ENCODE peak calls at places on chromosome 13, in five cellular contexts. A is uterus, R is tibial nerve, Z is transverse colon, S is psoas muscle. O is an unnamed sample.

GRCh38 chr13:42075517-42075916 is 27.1 kb downstream of the DGKH start:
- DNase-seq in R (no peak), S (no peak), Z (no peak), A (no peak), O (no peak)

GRCh38 chr13:83086948-83087347 is 795.3 kb downstream of the SLITRK1 start:
- DNase-seq in R (no peak), Z (no peak), S (no peak), A (no peak), O (no peak)

GRCh38 chr13:50989476-50989875 is 79.9 kb downstream of the RNASEH2B start:
- DNase-seq in A (peak; percentile 65), R (peak; percentile 37), Z (no peak), S (peak; percentile 54), O (no peak)

GRCh38 chr13:76677047-76677446 is 209.2 kb downstream of the KCTD12 start:
- DNase-seq in R (peak; percentile 37), A (peak; percentile 42), Z (no peak), S (peak; percentile 64), O (peak; percentile 20)

GRCh38 chr13:99614465-99614885 is 113.2 kb downstream of the TM9SF2 start:
- DNase-seq in S (no peak), Z (peak; percentile 25), A (no peak), R (no peak), O (no peak)

GRCh38 chr13:30776661-30777060 is 41.3 kb downstream of the ALOX5AP start:
- DNase-seq in R (no peak), A (no peak), S (no peak), Z (no peak), O (no peak)

GRCh38 chr13:105240356-105240755 is 1295.1 kb downstream of the EFNB2 start:
- DNase-seq in A (no peak), Z (no peak), R (no peak), S (no peak), O (no peak)

GRCh38 chr13:59358014-59358413 is 805.7 kb downstream of the DIAPH3 start:
- DNase-seq in Z (no peak), A (no peak), R (no peak), S (no peak), O (no peak)

GRCh38 chr13:27728271-27728670 is 64.0 kb upstream of the GSX1 start:
- DNase-seq in Z (no peak), S (no peak), A (no peak), R (no peak), O (no peak)

GRCh38 chr13:107767119-107767518 is 448.2 kb downstream of the LIG4 start:
- DNase-seq in A (no peak), R (no peak), Z (no peak), S (no peak), O (no peak)

GRCh38 chr13:73835138-73835721 is 299.0 kb downstream of the KLF12 start:
- DNase-seq in R (no peak), Z (no peak), S (no peak), A (no peak), O (no peak)

GRCh38 chr13:30355405-30355741 is 48.0 kb upstream of the KATNAL1 start:
- DNase-seq in A (no peak), R (no peak), Z (no peak), S (no peak), O (no peak)

GRCh38 chr13:112928958-112929777 is 39.8 kb upstream of the MCF2L start:
- DNase-seq in R (no peak), Z (peak; percentile 66), A (no peak), S (no peak), O (peak; percentile 70)

GRCh38 chr13:26599403-26599802 is 41.9 kb downstream of the WASF3 start:
- DNase-seq in Z (no peak), R (no peak), S (no peak), A (no peak), O (no peak)

GRCh38 chr13:114111577-114111976 is 20.8 kb downstream of the RASA3 start:
- DNase-seq in S (peak; percentile 38), Z (peak; percentile 8), R (peak; percentile 8), A (no peak), O (no peak)

GRCh38 chr13:112956516-112957294 is 12.3 kb upstream of the MCF2L start:
- DNase-seq in A (no peak), Z (peak; percentile 1), R (no peak), S (no peak), O (no peak)

GRCh38 chr13:112637017-112637801 is 49.3 kb upstream of the TUBGCP3 start:
- DNase-seq in R (no peak), A (no peak), Z (no peak), S (no peak), O (no peak)

GRCh38 chr13:44868397-44868796 is 120.9 kb downstream of the NUFIP1 start:
- DNase-seq in S (no peak), A (no peak), R (no peak), Z (no peak), O (no peak)

GRCh38 chr13:66138172-66138811 is 1091.8 kb downstream of the PCDH9 start:
- DNase-seq in A (no peak), R (no peak), Z (no peak), S (no peak), O (no peak)

GRCh38 chr13:51125495-51126226 is 14.6 kb upstream of the C13orf42 start:
- DNase-seq in Z (peak; percentile 49), S (peak; percentile 61), A (peak; percentile 25), R (no peak), O (peak; percentile 43)

GRCh38 chr13:109402976-109403375 is 383.4 kb downstream of the IRS2 start:
- DNase-seq in S (no peak), A (no peak), R (no peak), Z (no peak), O (no peak)

GRCh38 chr13:43573361-43573740 is 213.4 kb downstream of the ENOX1 start:
- DNase-seq in S (no peak), A (no peak), Z (no peak), R (no peak), O (no peak)

GRCh38 chr13:96075953-96076543 is 13.9 kb upstream of the HS6ST3 start:
- DNase-seq in R (no peak), S (no peak), Z (no peak), A (no peak), O (no peak)

GRCh38 chr13:75825161-75825560 is 189.0 kb downstream of the LMO7 start:
- DNase-seq in R (no peak), S (no peak), A (no peak), Z (no peak), O (no peak)

GRCh38 chr13:23622991-23623390 is 52.8 kb downstream of the TNFRSF19 start:
- DNase-seq in Z (no peak), A (no peak), R (no peak), S (no peak), O (no peak)

GRCh38 chr13:113616281-113616906 is 31.8 kb downstream of the TFDP1 start:
- DNase-seq in Z (no peak), A (no peak), S (no peak), R (no peak), O (no peak)

GRCh38 chr13:25225970-25226369 is 53.9 kb upstream of the AMER2 start:
- DNase-seq in A (no peak), S (no peak), R (no peak), Z (no peak), O (no peak)

GRCh38 chr13:100547805-100548204 is 40.8 kb downstream of the GGACT start:
- DNase-seq in A (no peak), S (no peak), R (no peak), Z (no peak), O (no peak)

GRCh38 chr13:80563451-80563850 is 222.5 kb upstream of the SPRY2 start:
- DNase-seq in S (no peak), R (no peak), Z (no peak), A (no peak), O (no peak)
- H3K4me3 ChIP-seq in S (no peak overlapping the region), R (no peak overlapping the region), Z (no peak overlapping the region), A (no peak overlapping the region), O (no peak overlapping the region)

DNA sequence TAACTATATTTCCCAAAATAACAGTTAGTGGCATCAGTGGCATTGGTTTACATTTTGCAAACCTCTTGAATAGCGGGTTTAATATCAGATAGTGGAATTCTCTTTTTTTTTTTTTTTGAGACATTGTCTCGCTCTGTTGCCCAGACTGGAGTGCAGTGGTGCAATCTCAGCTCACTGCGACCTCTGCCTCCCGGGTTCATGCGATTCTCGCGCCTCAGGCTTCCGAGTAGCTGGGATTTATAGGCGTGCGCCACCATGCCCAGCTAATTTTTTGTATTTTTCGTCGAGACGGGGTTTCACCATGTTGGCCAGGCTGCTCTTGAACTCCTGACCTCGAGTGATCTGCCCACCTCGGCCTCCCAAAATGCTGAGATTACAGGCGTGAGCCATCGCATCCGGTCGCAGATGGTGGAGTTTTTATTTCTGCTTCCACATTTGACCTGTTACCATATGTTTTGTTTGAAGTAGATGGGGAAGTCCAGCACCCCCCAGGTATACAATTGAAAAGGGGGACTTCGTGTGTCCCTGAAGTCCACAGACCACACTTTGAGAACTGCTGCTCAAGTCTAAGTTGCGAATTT is 40.5 kb upstream of the XPO4 start:
- DNase-seq in Z (peak; percentile 10), A (peak; percentile 44), S (no peak), R (no peak), O (peak; percentile 20)
- H3K4me3 ChIP-seq in Z (no peak overlapping the region), A (no peak overlapping the region), S (no peak overlapping the region), R (no peak overlapping the region), O (peak overlapping the region; percentile 12)

GRCh38 chr13:93777504-93777903 is 550.9 kb downstream of the GPC6 start:
- DNase-seq in A (no peak), R (no peak), S (no peak), Z (no peak), O (no peak)

GRCh38 chr13:93776936-93777335 is 550.3 kb downstream of the GPC6 start:
- DNase-seq in R (no peak), S (no peak), A (no peak), Z (no peak), O (no peak)

GRCh38 chr13:93775027-93775426 is 548.4 kb downstream of the GPC6 start:
- DNase-seq in Z (no peak), S (no peak), R (no peak), A (no peak), O (no peak)

GRCh38 chr13:93778548-93778947 is 551.9 kb downstream of the GPC6 start:
- DNase-seq in S (no peak), R (no peak), A (no peak), Z (no peak), O (no peak)

DNA sequence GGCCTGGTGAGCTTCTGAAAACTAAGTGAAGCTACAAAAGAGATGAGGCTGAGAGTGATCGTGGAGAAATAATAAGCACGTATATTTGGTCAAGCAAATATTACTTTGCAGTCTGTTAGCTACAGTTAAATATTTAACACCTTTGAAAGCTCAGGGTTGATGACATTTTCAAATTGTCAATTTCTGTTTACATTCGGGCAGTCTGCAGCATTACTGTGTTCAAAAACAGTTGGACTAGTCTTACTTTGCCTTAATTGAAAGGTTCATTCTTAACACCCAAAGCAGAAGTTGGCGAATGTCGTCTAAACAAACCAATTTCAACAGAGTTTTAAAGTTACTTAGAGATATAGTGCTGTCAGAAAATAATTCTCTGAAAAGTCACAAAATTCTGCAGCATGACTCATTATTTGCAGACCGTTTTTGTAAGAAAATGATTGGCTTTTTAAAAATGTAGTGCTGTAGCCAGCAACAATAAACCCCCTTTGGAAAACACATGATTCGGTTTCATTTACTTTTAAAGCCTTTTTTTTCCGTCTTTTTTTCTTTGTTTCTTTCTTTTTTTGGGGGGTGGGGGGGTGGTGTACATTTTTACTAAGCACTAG is 549.0 kb downstream of the GPC6 start:
- DNase-seq in S (no peak), R (no peak), Z (no peak), A (no peak), O (no peak)
- H3K4me3 ChIP-seq in S (no peak overlapping the region), R (no peak overlapping the region), Z (no peak overlapping the region), A (no peak overlapping the region), O (no peak overlapping the region)

DNA sequence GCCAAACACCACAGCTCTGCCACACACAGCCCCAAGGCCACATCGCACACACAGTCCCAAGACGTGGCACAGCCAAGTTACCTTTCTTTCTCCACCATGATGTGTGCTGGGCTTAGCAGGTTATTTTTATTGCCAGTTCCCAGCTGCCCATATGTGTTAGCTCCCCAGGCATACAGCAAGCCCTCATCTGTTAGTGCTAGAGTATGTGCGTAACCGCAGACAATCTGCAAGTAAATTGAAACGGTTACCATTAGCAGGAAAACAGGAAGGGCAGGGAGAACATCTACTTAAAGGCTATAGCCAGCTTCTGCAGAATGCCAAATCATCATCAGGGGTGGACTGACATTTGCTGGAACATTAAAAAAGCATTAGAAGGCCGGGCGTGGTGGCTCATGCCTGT is 34.1 kb downstream of the RCBTB1 start:
- DNase-seq in Z (no peak), R (no peak), A (no peak), S (no peak), O (no peak)
- H3K4me3 ChIP-seq in Z (no peak overlapping the region), R (no peak overlapping the region), A (no peak overlapping the region), S (no peak overlapping the region), O (no peak overlapping the region)

O was measured in colonic mucosa.